ENCODE peak calls at places on chromosomes 12 and 14, in ten cellular contexts. Y is esophagus squamous epithelium; B is tibial artery; F is mucosa of descending colon; R is SK-N-SH; N is RWPE2; J is BE2C; O is adipocyte; S is HCT116; W is naive thymus-derived CD4-positive, alpha-beta T cell. L is an unnamed sample.
A peak's percentile ranks its signal among the peaks of the same experiment; 100 is the strongest.

GRCh38 chr12:120425797-120426196 is 12.1 kb upstream of the COX6A1 start:
- DNase-seq in W (no peak), B (no peak), S (no peak), F (no peak), N (no peak), Y (no peak), J (no peak), R (no peak), O (no peak), L (no peak)

GRCh38 chr14:95240859-95241813 is 78.6 kb downstream of the CLMN start:
- DNase-seq in R (peak; percentile 36), O (peak; percentile 10), N (peak; percentile 26), J (no peak), B (no peak), W (no peak), F (no peak), Y (no peak), S (no peak), L (no peak)

GRCh38 chr12:6377667-6377994 is 2.3 kb upstream of the SCNN1A start:
- DNase-seq in F (peak; percentile 71), R (no peak), W (no peak), Y (no peak), S (no peak), J (no peak), O (peak; percentile 42), N (no peak), B (peak; percentile 27), L (no peak)

GRCh38 chr12:46217686-46218508 is 50.9 kb downstream of the SLC38A1 start:
- DNase-seq in J (no peak), N (no peak), S (no peak), R (no peak), W (peak; percentile 84), O (no peak), Y (no peak), F (peak; percentile 71), B (peak; percentile 39), L (no peak)

GRCh38 chr12:131087991-131088700 is 134.4 kb downstream of the ADGRD1 start:
- DNase-seq in N (peak; percentile 30), W (no peak), S (no peak), Y (no peak), R (no peak), O (no peak), B (peak; percentile 18), J (peak; percentile 6), F (no peak), L (no peak)

GRCh38 chr14:41548666-41549065 is 58.0 kb upstream of the LRFN5 start:
- DNase-seq in W (no peak), J (no peak), N (no peak), O (no peak), F (no peak), S (no peak), Y (no peak), B (no peak), R (no peak), L (no peak)

GRCh38 chr12:8662592-8662991 is at the start of gene MFAP5:
- DNase-seq in N (no peak), Y (no peak), S (no peak), F (no peak), B (peak; percentile 27), O (peak; percentile 42), R (no peak), W (no peak), J (no peak), L (no peak)

GRCh38 chr14:54703724-54704123 is 136.8 kb downstream of the SAMD4A start:
- DNase-seq in W (no peak), N (no peak), B (no peak), R (no peak), F (no peak), O (no peak), S (no peak), Y (no peak), J (no peak), L (no peak)

GRCh38 chr14:102900631-102901571 is 21.6 kb upstream of the AMN start:
- DNase-seq in Y (no peak), S (no peak), B (no peak), N (no peak), W (peak; percentile 49), J (no peak), F (no peak), R (peak; percentile 17), O (no peak), L (no peak)

GRCh38 chr12:18281941-18282340 is 20.6 kb downstream of the PIK3C2G start:
- DNase-seq in S (no peak), F (no peak), R (no peak), B (no peak), W (no peak), O (no peak), N (no peak), J (no peak), Y (no peak), L (no peak)

GRCh38 chr14:50085570-50086315 is 30.6 kb downstream of the VCPKMT start:
- DNase-seq in J (no peak), W (no peak), Y (no peak), B (no peak), S (no peak), N (no peak), O (peak; percentile 47), F (no peak), R (no peak), L (no peak)

GRCh38 chr12:96824074-96824837 is 82.8 kb upstream of the NEDD1 start:
- DNase-seq in B (no peak), J (no peak), R (no peak), N (no peak), O (no peak), Y (no peak), F (no peak), W (no peak), S (no peak), L (no peak)

GRCh38 chr14:92486881-92487280 is 26.7 kb upstream of the RIN3 start:
- DNase-seq in N (no peak), R (no peak), B (no peak), J (no peak), F (no peak), O (peak; percentile 36), W (no peak), S (no peak), Y (no peak), L (no peak)

GRCh38 chr12:48486679-48487078 is 4.4 kb downstream of the C12orf54 start:
- DNase-seq in B (no peak), W (no peak), Y (no peak), J (no peak), N (no peak), R (no peak), S (no peak), O (no peak), F (no peak), L (no peak)

GRCh38 chr14:104795781-104796681 is 483 bp upstream of the AKT1 start:
- DNase-seq in S (no peak), N (no peak), O (peak; percentile 84), W (no peak), Y (no peak), R (peak; percentile 94), B (no peak), J (peak; percentile 72), F (peak; percentile 70), L (no peak)

GRCh38 chr14:50260511-50260910 is 29.1 kb upstream of the SOS2 start:
- DNase-seq in O (peak; percentile 73), F (peak; percentile 16), R (peak; percentile 19), W (peak; percentile 10), B (no peak), S (peak; percentile 3), J (peak; percentile 14), Y (no peak), N (no peak), L (no peak)

DNA sequence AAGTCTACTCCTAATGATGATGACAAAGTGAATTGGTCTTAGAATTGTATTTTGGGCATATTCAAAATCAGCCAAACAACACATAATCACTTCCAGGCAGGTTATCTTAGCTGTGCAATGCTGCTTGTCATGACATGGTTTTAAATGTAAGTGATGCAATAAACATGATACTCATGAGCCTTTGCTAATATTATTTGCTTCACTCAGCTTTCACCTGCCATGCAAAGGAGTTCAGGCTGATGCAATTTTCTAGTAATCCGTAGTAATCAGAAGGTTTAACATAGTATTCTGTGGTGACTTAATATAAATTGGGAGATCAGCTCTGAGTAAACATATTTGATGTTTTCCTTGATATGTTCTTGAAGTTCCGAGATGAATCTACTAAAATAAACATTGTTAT is 29.1 kb downstream of the TMEM260 start:
- DNase-seq in R (no peak), W (no peak), N (no peak), S (peak; percentile 19), Y (no peak), J (no peak), O (peak; percentile 73), F (no peak), B (no peak), L (no peak)
- H3K36me3 ChIP-seq in R (peaks cover 46% of the 10 kb centered on the region), W (peaks cover 8% of the 10 kb centered on the region), N (peaks cover 72% of the 10 kb centered on the region), S (peaks cover 2% of the 10 kb centered on the region), Y (no peaks in the 10 kb centered on the region), J (no peaks in the 10 kb centered on the region), O (peaks cover 56% of the 10 kb centered on the region), F (no peaks in the 10 kb centered on the region), B (peaks cover 41% of the 10 kb centered on the region), L (peaks cover 8% of the 10 kb centered on the region)

GRCh38 chr14:29836395-29836794 is 91.3 kb downstream of the PRKD1 start:
- DNase-seq in J (no peak), O (no peak), F (no peak), N (no peak), R (no peak), W (no peak), Y (no peak), B (no peak), S (no peak), L (no peak)
- H3K9me3 ChIP-seq in J (no peaks in the 10 kb centered on the region), O (peaks cover 30% of the 10 kb centered on the region), F (peaks cover 25% of the 10 kb centered on the region), N (peaks cover 19% of the 10 kb centered on the region), R (no peaks in the 10 kb centered on the region), W (no peaks in the 10 kb centered on the region), Y (peaks cover 23% of the 10 kb centered on the region), B (peaks cover 30% of the 10 kb centered on the region), S (peaks cover 5% of the 10 kb centered on the region), L (peaks cover 22% of the 10 kb centered on the region)

DNA sequence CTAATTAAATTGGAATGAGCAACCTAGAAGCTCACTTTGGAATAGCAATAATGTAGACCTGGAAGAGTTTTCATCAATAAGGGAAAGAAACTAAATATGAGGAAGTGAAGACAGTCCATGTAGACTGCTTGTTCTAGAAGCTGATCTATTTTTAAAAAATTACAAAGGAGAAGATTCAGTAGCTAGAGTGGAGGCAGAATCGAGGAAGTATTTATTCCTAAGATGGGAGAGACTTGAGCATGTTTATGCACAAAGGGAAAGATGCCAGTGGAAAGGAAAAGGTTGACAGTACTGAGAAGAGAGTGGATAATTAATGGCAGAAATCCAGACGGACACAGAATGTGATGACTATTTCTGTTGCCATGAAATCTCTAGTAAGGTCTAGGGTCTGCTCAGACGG is 156.3 kb upstream of the PDE3A start:
- DNase-seq in S (no peak), R (no peak), F (no peak), W (no peak), O (peak; percentile 52), J (no peak), N (no peak), B (no peak), Y (no peak), L (no peak)
- H3K4me3 ChIP-seq in S (no peak overlapping the region), R (no peak overlapping the region), F (no peak overlapping the region), W (no peak overlapping the region), O (peak overlapping the region; percentile 57), J (peak overlapping the region; percentile 1), N (no peak overlapping the region), B (peak overlapping the region; percentile 28), Y (peak overlapping the region; percentile 12), L (peak overlapping the region; percentile 62)

GRCh38 chr12:42463671-42464070 is 125.9 kb downstream of the PRICKLE1 start:
- DNase-seq in W (no peak), N (no peak), O (no peak), Y (no peak), J (no peak), S (no peak), F (no peak), R (no peak), B (no peak), L (no peak)
- H3K36me3 ChIP-seq in W (no peaks in the 10 kb centered on the region), N (peaks cover 7% of the 10 kb centered on the region), O (peaks cover 69% of the 10 kb centered on the region), Y (no peaks in the 10 kb centered on the region), J (peaks cover 86% of the 10 kb centered on the region), S (no peaks in the 10 kb centered on the region), F (no peaks in the 10 kb centered on the region), R (no peaks in the 10 kb centered on the region), B (peaks cover 48% of the 10 kb centered on the region), L (peaks cover 11% of the 10 kb centered on the region)